ENCODE peak calls at places on chromosome 15, in seven cellular contexts. L, J, I, P, H, C and D are unnamed samples.

GRCh38 chr15:59532770-59533379 is 78.7 kb upstream of the GCNT3 start:
- DNase-seq in L (peak), J (peak), I (peak), P (peak), H (no peak), C (no peak), D (peak)

GRCh38 chr15:48806151-48806550 is 4.7 kb downstream of the CEP152 start:
- DNase-seq in L (no peak), J (no peak), I (no peak), P (no peak), H (peak), C (no peak), D (no peak)

GRCh38 chr15:90264649-90265048 is 823 bp upstream of the NGRN start:
- DNase-seq in L (no peak), J (no peak), I (no peak), P (no peak), H (no peak), C (no peak), D (no peak)

GRCh38 chr15:99562238-99562637 is 3.5 kb upstream of the MEF2A start:
- DNase-seq in L (no peak), J (no peak), I (no peak), P (no peak), H (no peak), C (no peak), D (peak)

GRCh38 chr15:20341901-20342605 is 199.5 kb downstream of the GOLGA6L6 start:
- DNase-seq in L (no peak), J (peak), I (no peak), P (no peak), H (peak), C (peak), D (no peak)

GRCh38 chr15:28269097-28269496 is 52.9 kb downstream of the HERC2 start:
- DNase-seq in L (no peak), J (no peak), I (no peak), P (no peak), H (no peak), C (no peak), D (no peak)

GRCh38 chr15:65824031-65824743 is 32.1 kb upstream of the DENND4A start:
- DNase-seq in L (peak), J (peak), I (peak), P (peak), H (peak), C (no peak), D (no peak)

GRCh38 chr15:100569406-100569805 is 32.6 kb downstream of the LINS1 start:
- DNase-seq in L (no peak), J (no peak), I (no peak), P (no peak), H (no peak), C (no peak), D (no peak)

GRCh38 chr15:38253448-38253847 is 812 bp downstream of the SPRED1 start:
- DNase-seq in L (peak), J (no peak), I (peak), P (peak), H (no peak), C (no peak), D (no peak)

GRCh38 chr15:62647195-62647865 is 395.2 kb upstream of the TPM1 start:
- DNase-seq in L (peak), J (no peak), I (peak), P (no peak), H (no peak), C (no peak), D (no peak)

GRCh38 chr15:63094495-63094931 is 27.1 kb upstream of the LACTB start:
- DNase-seq in L (no peak), J (no peak), I (no peak), P (no peak), H (no peak), C (peak), D (no peak)

GRCh38 chr15:39786444-39787056 is 3.9 kb upstream of the FSIP1 start:
- DNase-seq in L (peak), J (no peak), I (peak), P (peak), H (no peak), C (no peak), D (peak)

GRCh38 chr15:38768970-38769369 is 204.4 kb upstream of the RASGRP1 start:
- DNase-seq in L (no peak), J (no peak), I (no peak), P (peak), H (no peak), C (no peak), D (no peak)

GRCh38 chr15:68550498-68551295 is 28.1 kb upstream of the CORO2B start:
- DNase-seq in L (peak), J (peak), I (peak), P (peak), H (peak), C (no peak), D (peak)

GRCh38 chr15:77620960-77621647 is 11.6 kb downstream of the LINGO1 start:
- DNase-seq in L (no peak), J (no peak), I (no peak), P (no peak), H (no peak), C (no peak), D (no peak)

GRCh38 chr15:40098489-40099261 is 10.0 kb downstream of the BMF start:
- DNase-seq in L (no peak), J (peak), I (peak), P (no peak), H (peak), C (no peak), D (peak)

GRCh38 chr15:62444104-62445027 is 279.3 kb upstream of the C2CD4B start:
- DNase-seq in L (peak), J (peak), I (peak), P (no peak), H (no peak), C (no peak), D (no peak)

GRCh38 chr15:45372032-45372995 is 6.0 kb downstream of the GATM start:
- DNase-seq in L (no peak), J (no peak), I (no peak), P (no peak), H (no peak), C (no peak), D (no peak)

GRCh38 chr15:77866186-77866585 is 211.3 kb downstream of the TBC1D2B start:
- DNase-seq in L (no peak), J (peak), I (no peak), P (no peak), H (peak), C (peak), D (no peak)

GRCh38 chr15:44712108-44713005 is 1.0 kb downstream of the B2M start:
- DNase-seq in L (peak), J (peak), I (peak), P (no peak), H (peak), C (peak), D (peak)

GRCh38 chr15:40307421-40308165 is at the start of gene PLCB2:
- DNase-seq in L (no peak), J (peak), I (no peak), P (no peak), H (peak), C (no peak), D (peak)

GRCh38 chr15:81877533-81878227 is 168.1 kb downstream of the MEX3B start:
- DNase-seq in L (no peak), J (no peak), I (no peak), P (peak), H (no peak), C (no peak), D (no peak)

GRCh38 chr15:34336333-34336732 is 1.2 kb downstream of the SLC12A6 start:
- DNase-seq in L (no peak), J (no peak), I (no peak), P (no peak), H (no peak), C (no peak), D (no peak)

GRCh38 chr15:69340243-69340991 is 41.7 kb downstream of the PAQR5 start:
- DNase-seq in L (no peak), J (no peak), I (no peak), P (no peak), H (no peak), C (no peak), D (no peak)

GRCh38 chr15:78197632-78198031 is 36.7 kb downstream of the ACSBG1 start:
- DNase-seq in L (no peak), J (no peak), I (no peak), P (no peak), H (no peak), C (peak), D (no peak)

GRCh38 chr15:26449296-26449695 is 323.6 kb downstream of the GABRB3 start:
- DNase-seq in L (no peak), J (no peak), I (no peak), P (peak), H (no peak), C (no peak), D (no peak)

GRCh38 chr15:34708422-34708821 is 46.4 kb downstream of the GJD2 start:
- DNase-seq in L (peak), J (no peak), I (peak), P (peak), H (no peak), C (no peak), D (peak)

GRCh38 chr15:41941644-41942415 is 30.5 kb downstream of the EHD4 start:
- DNase-seq in L (no peak), J (no peak), I (no peak), P (peak), H (no peak), C (peak), D (no peak)

GRCh38 chr15:22811640-22812039 is 25.2 kb downstream of the NIPA1 start:
- DNase-seq in L (no peak), J (no peak), I (no peak), P (no peak), H (no peak), C (peak), D (no peak)

GRCh38 chr15:39788800-39789565 is 6.3 kb upstream of the FSIP1 start:
- DNase-seq in L (no peak), J (no peak), I (no peak), P (no peak), H (no peak), C (no peak), D (no peak)

GRCh38 chr15:63950911-63951481 is 95.3 kb downstream of the DAPK2 start:
- DNase-seq in L (no peak), J (no peak), I (peak), P (no peak), H (no peak), C (no peak), D (no peak)

GRCh38 chr15:25250906-25251622 is 187.8 kb downstream of the UBE3A start:
- DNase-seq in L (no peak), J (peak), I (no peak), P (no peak), H (no peak), C (peak), D (no peak)

GRCh38 chr15:56249080-56249479 is 5.4 kb upstream of the RFX7 start:
- DNase-seq in L (peak), J (no peak), I (peak), P (no peak), H (no peak), C (no peak), D (peak)

GRCh38 chr15:74958908-74959642 is 2.5 kb upstream of the RPP25 start:
- DNase-seq in L (no peak), J (no peak), I (no peak), P (no peak), H (no peak), C (no peak), D (no peak)
- H3K4me3 ChIP-seq in L (no peak), J (no peak), I (peak), P (no peak), H (peak), C (peak), D (no peak)

DNA sequence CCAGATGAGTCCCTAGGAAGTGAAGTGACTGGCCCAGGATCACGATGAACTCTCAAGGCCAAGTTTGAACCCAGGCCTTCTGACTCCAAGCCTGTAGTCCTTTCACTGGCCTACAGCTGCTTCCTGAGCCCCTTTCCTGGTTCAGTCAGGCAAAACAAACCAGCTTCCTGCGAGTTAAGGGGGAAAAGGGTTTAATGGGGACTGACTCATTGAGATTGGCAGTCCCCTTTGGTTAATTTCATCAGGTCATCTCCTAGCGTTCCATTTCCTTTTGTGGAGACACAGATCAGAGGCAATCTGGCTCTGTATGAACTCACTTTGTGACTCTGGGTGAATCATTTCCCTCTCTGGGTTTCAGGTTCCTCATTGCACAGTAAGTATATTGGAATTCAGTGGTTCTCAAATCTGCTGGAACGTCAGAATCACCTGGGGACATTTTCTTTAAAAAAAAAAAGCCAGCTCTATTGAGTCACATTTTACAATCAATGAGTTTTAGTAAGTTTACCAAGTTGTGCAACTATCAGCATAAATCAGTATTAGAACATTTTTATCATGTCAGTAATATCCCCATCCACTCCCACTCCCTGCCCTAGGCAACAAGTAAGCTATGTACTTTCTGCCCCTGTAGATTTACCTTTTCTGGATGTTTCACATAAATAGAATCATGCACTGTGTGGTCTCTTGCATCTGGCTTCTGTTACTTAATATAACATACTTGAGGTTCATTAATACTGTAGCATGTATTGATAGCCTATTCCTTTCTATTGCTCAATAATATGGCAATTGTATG is 180.2 kb downstream of the THSD4 start:
- DNase-seq in L (peak), J (no peak), I (peak), P (no peak), H (peak), C (no peak), D (no peak)
- H3K4me3 ChIP-seq in L (peak), J (no peak), I (no peak), P (no peak), H (no peak), C (no peak), D (no peak)

GRCh38 chr15:31330836-31331235 is 4.2 kb downstream of the KLF13 start:
- DNase-seq in L (no peak), J (no peak), I (no peak), P (no peak), H (no peak), C (no peak), D (no peak)

GRCh38 chr15:31331389-31331788 is 4.8 kb downstream of the KLF13 start:
- DNase-seq in L (no peak), J (no peak), I (no peak), P (no peak), H (no peak), C (no peak), D (no peak)

GRCh38 chr15:31329640-31330010 is 3.0 kb downstream of the KLF13 start:
- DNase-seq in L (no peak), J (no peak), I (no peak), P (no peak), H (no peak), C (no peak), D (no peak)

GRCh38 chr15:31328999-31329639 is 2.5 kb downstream of the KLF13 start:
- DNase-seq in L (no peak), J (peak), I (no peak), P (no peak), H (no peak), C (no peak), D (no peak)

DNA sequence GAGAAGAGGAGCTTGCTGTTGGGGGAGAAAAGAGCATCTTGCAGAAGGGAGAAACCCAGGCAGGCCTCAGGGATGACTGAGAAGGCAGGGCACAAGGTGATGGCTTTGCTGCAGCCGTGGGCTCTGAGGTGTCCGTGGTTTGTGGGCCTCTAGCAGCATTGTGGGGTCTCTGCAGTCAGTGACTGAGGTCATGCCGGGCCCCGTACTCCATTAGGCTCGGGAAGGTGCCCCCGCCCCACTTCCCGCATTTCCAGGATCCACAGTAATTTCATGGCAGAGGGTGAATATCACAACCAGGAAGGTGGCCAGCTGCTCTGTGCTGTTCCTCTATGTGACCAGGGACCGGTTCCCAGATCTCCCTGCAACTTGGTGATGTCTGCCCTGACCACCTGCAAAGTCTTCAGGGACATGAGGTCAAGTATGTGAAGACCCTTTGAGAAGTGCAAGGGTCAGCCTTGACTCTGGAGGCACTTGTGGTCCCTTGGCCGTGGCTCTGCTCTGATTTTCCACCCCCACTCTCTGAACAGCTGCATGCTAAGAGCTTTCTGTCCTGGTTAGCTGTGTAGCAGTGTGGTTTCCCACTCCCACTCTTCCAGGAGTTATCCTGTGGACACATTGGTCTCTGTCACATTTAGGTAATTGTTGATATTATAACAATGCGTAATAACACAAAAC is 3.6 kb downstream of the KLF13 start:
- DNase-seq in L (no peak), J (no peak), I (no peak), P (no peak), H (no peak), C (no peak), D (no peak)
- H3K4me3 ChIP-seq in L (no peak), J (no peak), I (no peak), P (no peak), H (no peak), C (peak), D (no peak)

DNA sequence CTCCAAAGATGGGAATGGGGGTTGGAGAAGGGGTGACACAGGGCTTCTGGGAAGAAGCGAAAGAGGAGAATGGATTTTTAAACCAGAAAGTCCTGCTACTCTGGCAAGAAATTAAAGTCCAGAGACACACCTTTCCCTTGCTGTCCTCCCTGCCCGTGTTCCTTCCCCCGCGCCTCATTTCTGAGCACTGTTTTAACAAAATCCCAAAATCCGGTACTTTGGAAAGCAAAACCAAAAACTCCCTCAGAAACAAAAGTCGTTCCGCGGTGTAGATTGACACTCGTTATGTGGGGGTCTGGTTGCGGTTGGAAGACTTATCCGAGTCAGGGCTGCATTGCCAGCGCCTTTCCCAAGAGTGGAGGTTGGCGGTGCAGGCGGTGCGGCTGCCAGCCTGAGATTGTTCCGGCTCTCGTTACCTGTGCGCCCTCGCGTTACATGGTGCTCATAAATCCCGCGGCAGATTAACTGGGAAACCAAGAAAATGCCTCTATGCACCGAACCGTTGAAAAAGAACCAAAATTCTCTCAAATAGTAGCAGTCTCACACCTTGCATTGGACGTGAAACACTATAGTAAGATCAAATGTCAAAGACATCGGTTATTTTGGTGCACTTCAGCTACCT is 217.8 kb downstream of the MEIS2 start:
- DNase-seq in L (no peak), J (no peak), I (no peak), P (peak), H (no peak), C (no peak), D (no peak)
- H3K4me3 ChIP-seq in L (no peak), J (peak), I (peak), P (no peak), H (peak), C (peak), D (no peak)

DNA sequence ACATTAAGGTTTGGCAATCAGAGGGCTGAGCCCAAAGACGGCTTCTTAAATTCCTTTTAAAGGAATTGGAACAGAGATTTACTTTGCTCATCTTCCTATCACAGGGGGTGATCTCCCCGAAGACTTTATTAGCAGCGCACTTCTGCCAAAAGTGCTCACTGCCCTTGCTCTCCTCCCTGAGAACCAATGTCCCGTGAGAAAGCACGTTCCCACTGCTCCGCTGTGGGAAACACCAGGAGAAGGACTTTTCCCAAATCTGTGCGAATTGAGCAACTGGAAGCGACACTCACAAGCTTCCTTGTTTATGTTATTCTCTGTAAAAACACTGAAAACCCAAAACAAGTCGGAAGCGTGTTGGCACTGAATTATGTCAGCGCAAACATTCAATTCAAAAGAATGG is 670.9 kb upstream of the NR2F2 start:
- DNase-seq in L (no peak), J (no peak), I (no peak), P (no peak), H (peak), C (no peak), D (no peak)
- H3K4me3 ChIP-seq in L (no peak), J (no peak), I (no peak), P (no peak), H (no peak), C (no peak), D (no peak)

GRCh38 chr15:73683257-73683623 is 943 bp upstream of the CD276 start:
- DNase-seq in L (no peak), J (no peak), I (no peak), P (no peak), H (no peak), C (no peak), D (no peak)
- H3K4me3 ChIP-seq in L (peak), J (no peak), I (no peak), P (no peak), H (no peak), C (no peak), D (no peak)

GRCh38 chr15:94674251-94674650 is 442.9 kb downstream of the MCTP2 start:
- DNase-seq in L (no peak), J (no peak), I (no peak), P (no peak), H (no peak), C (no peak), D (no peak)
- H3K4me3 ChIP-seq in L (no peak), J (no peak), I (peak), P (peak), H (no peak), C (no peak), D (no peak)

GRCh38 chr15:80831192-80831591 is 52.0 kb downstream of the CEMIP start:
- DNase-seq in L (no peak), J (no peak), I (no peak), P (no peak), H (no peak), C (no peak), D (no peak)
- H3K4me3 ChIP-seq in L (no peak), J (no peak), I (no peak), P (no peak), H (no peak), C (no peak), D (no peak)

DNA sequence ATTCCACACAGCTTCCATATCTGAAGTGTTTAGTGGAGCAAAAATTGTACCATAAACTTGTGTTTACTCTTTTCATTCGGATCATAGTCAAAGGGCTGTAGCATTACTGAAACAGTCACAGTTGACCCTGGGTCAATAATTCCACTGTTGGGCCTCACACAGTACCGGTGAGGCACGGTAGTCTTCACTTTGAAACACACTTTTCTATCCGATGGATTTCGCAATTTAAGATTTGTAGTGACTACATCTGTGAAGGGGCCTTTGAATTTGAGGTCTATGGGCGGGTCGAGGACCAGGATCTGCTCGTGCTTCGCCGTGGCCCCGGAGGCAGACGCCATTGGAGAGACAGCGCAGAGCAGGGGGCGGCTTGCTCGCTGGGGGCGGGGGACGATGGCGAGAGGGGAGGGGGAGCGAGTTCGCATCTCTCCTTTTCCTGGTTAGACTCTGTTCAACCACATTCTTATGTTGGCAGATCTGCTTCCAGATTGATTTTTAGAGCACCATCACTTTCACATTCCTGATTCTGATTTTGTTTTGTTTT is 19.8 kb downstream of the RLBP1 start:
- DNase-seq in L (no peak), J (no peak), I (no peak), P (no peak), H (no peak), C (no peak), D (no peak)
- H3K4me3 ChIP-seq in L (no peak), J (no peak), I (no peak), P (no peak), H (no peak), C (no peak), D (no peak)